ENCODE peak calls at places on chromosomes 16 and 17, in seven cellular contexts. F is midbrain, X is GM19239, U is Daoy, K is amniotic stem cell, I is kidney glomerular epithelial cell, M is AG08395. A is an unnamed sample.

GRCh38 chr16:8908779-8909468 is 26.8 kb downstream of the LITAFD start:
- DNase-seq in F (no peak), X (no peak), U (no peak), K (no peak), I (no peak), M (no peak), A (no peak)

GRCh38 chr17:44916781-44917241 is 1.5 kb upstream of the GFAP start:
- DNase-seq in F (peak), X (no peak), U (peak), K (no peak), I (peak), M (peak), A (peak)

GRCh38 chr17:3547628-3548027 is 10.0 kb downstream of the TRPV3 start:
- DNase-seq in F (no peak), X (no peak), U (no peak), K (no peak), I (no peak), M (no peak), A (no peak)

GRCh38 chr17:80947200-80947940 is 44.3 kb upstream of the CHMP6 start:
- DNase-seq in F (no peak), X (no peak), U (no peak), K (no peak), I (no peak), M (no peak), A (no peak)

GRCh38 chr17:66795486-66795885 is 39.4 kb upstream of the CACNG5 start:
- DNase-seq in F (no peak), X (no peak), U (no peak), K (no peak), I (no peak), M (no peak), A (no peak)

GRCh38 chr16:56601325-56601724 is 7.1 kb upstream of the MT2A start:
- DNase-seq in F (no peak), X (no peak), U (no peak), K (no peak), I (no peak), M (no peak), A (peak)

GRCh38 chr17:55532670-55533069 is 21.4 kb upstream of the SMIM36 start:
- DNase-seq in F (no peak), X (no peak), U (no peak), K (no peak), I (no peak), M (no peak), A (no peak)

GRCh38 chr16:79176987-79177386 is 423.6 kb downstream of the MAF start:
- DNase-seq in F (no peak), X (no peak), U (no peak), K (no peak), I (no peak), M (no peak), A (no peak)

GRCh38 chr16:780296-780695 is 7.9 kb downstream of the RPUSD1 start:
- DNase-seq in F (no peak), X (no peak), U (no peak), K (no peak), I (no peak), M (no peak), A (no peak)

GRCh38 chr16:89143201-89143741 is 28.3 kb upstream of the CDH15 start:
- DNase-seq in F (no peak), X (no peak), U (no peak), K (no peak), I (no peak), M (no peak), A (no peak)

GRCh38 chr17:3988297-3989120 is 24.3 kb upstream of the ATP2A3 start:
- DNase-seq in F (no peak), X (no peak), U (no peak), K (no peak), I (no peak), M (no peak), A (no peak)

GRCh38 chr17:50466371-50467113 is 2.1 kb downstream of the CHAD start:
- DNase-seq in F (no peak), X (no peak), U (no peak), K (no peak), I (no peak), M (no peak), A (peak)